ENCODE peak calls at places on chromosomes 3 and 15, in seven cellular contexts. M, K, T, L, A, S and Q are unnamed samples.

GRCh38 chr15:40283615-40284306 is 897 bp upstream of the ANKRD63 start:
- DNase-seq in M (no peak), K (no peak), T (no peak), L (no peak), A (no peak), S (no peak), Q (no peak)

GRCh38 chr3:78035020-78035660 is 995.2 kb downstream of the ROBO2 start:
- DNase-seq in M (no peak), K (no peak), T (no peak), L (no peak), A (no peak), S (no peak), Q (no peak)

GRCh38 chr3:49165771-49166751 is at the start of gene CCDC71:
- DNase-seq in M (peak; percentile 77), K (peak; percentile 72), T (peak; percentile 82), L (peak; percentile 29), A (peak; percentile 65), S (peak; percentile 71), Q (peak; percentile 49)

GRCh38 chr3:118968111-118968510 is 66.5 kb downstream of the IGSF11 start:
- DNase-seq in M (no peak), K (no peak), T (no peak), L (no peak), A (no peak), S (no peak), Q (no peak)

GRCh38 chr15:41603941-41604660 is 45.1 kb downstream of the TYRO3 start:
- DNase-seq in M (peak; percentile 62), K (peak; percentile 45), T (no peak), L (peak; percentile 33), A (peak; percentile 84), S (peak; percentile 74), Q (peak; percentile 75)

GRCh38 chr3:12483364-12483763 is 916 bp upstream of the TSEN2 start:
- DNase-seq in M (no peak), K (no peak), T (no peak), L (no peak), A (peak; percentile 10), S (peak; percentile 57), Q (no peak)

GRCh38 chr3:162435750-162436149 is 939.1 kb downstream of the OTOL1 start:
- DNase-seq in M (no peak), K (no peak), T (no peak), L (no peak), A (no peak), S (no peak), Q (no peak)

GRCh38 chr15:95857758-95858157 is 472.7 kb upstream of the NR2F2 start:
- DNase-seq in M (no peak), K (no peak), T (no peak), L (no peak), A (no peak), S (no peak), Q (no peak)

GRCh38 chr3:45689787-45690145 is 570 bp downstream of the SACM1L start:
- DNase-seq in M (peak; percentile 42), K (no peak), T (no peak), L (no peak), A (no peak), S (no peak), Q (no peak)

GRCh38 chr3:117622130-117622841 is 912.7 kb downstream of the TUSC7 start:
- DNase-seq in M (no peak), K (no peak), T (no peak), L (no peak), A (peak; percentile 90), S (peak; percentile 77), Q (peak; percentile 31)

GRCh38 chr3:49902511-49903345 is 945 bp downstream of the MST1R start:
- DNase-seq in M (no peak), K (no peak), T (peak; percentile 58), L (no peak), A (no peak), S (no peak), Q (no peak)

GRCh38 chr3:9400626-9401025 is 3.2 kb downstream of the SETD5 start:
- DNase-seq in M (no peak), K (no peak), T (no peak), L (no peak), A (no peak), S (no peak), Q (no peak)

GRCh38 chr15:83170474-83171165 is 37.0 kb downstream of the HDGFL3 start:
- DNase-seq in M (no peak), K (no peak), T (no peak), L (no peak), A (peak; percentile 53), S (no peak), Q (no peak)

GRCh38 chr3:53171827-53172505 is 11.0 kb downstream of the PRKCD start:
- DNase-seq in M (no peak), K (peak; percentile 92), T (no peak), L (no peak), A (no peak), S (no peak), Q (no peak)

GRCh38 chr3:43615133-43615532 is 6.7 kb downstream of the ANO10 start:
- DNase-seq in M (no peak), K (no peak), T (no peak), L (no peak), A (no peak), S (no peak), Q (no peak)

GRCh38 chr3:85254738-85255137 is 295.9 kb downstream of the CADM2 start:
- DNase-seq in M (no peak), K (no peak), T (no peak), L (no peak), A (no peak), S (no peak), Q (no peak)

GRCh38 chr3:194006102-194006501 is 129.8 kb upstream of the HES1 start:
- DNase-seq in M (no peak), K (no peak), T (no peak), L (no peak), A (no peak), S (no peak), Q (no peak)

GRCh38 chr3:47009225-47010049 is 30.0 kb downstream of the NBEAL2 start:
- DNase-seq in M (peak; percentile 70), K (no peak), T (peak; percentile 90), L (peak; percentile 31), A (peak; percentile 93), S (peak; percentile 90), Q (peak; percentile 83)

GRCh38 chr15:69055251-69055650 is 40.8 kb downstream of the NOX5 start:
- DNase-seq in M (no peak), K (no peak), T (no peak), L (no peak), A (no peak), S (no peak), Q (no peak)

GRCh38 chr3:10205461-10206165 is 40.9 kb downstream of the IRAK2 start:
- DNase-seq in M (no peak), K (no peak), T (peak; percentile 48), L (no peak), A (peak; percentile 95), S (peak; percentile 92), Q (peak; percentile 48)

GRCh38 chr3:117018622-117019021 is 309.0 kb downstream of the TUSC7 start:
- DNase-seq in M (no peak), K (no peak), T (no peak), L (no peak), A (no peak), S (no peak), Q (no peak)

GRCh38 chr15:65655457-65655856 is 33.7 kb downstream of the SLC24A1 start:
- DNase-seq in M (no peak), K (no peak), T (no peak), L (no peak), A (no peak), S (no peak), Q (no peak)

GRCh38 chr3:69271098-69271497 is 114.8 kb downstream of the FRMD4B start:
- DNase-seq in M (no peak), K (no peak), T (no peak), L (no peak), A (no peak), S (no peak), Q (no peak)

GRCh38 chr3:13016083-13016725 is 57.0 kb downstream of the IQSEC1 start:
- DNase-seq in M (peak; percentile 67), K (no peak), T (peak; percentile 86), L (no peak), A (no peak), S (no peak), Q (no peak)

GRCh38 chr15:69160141-69160975 is at the start of gene GLCE:
- DNase-seq in M (peak; percentile 94), K (peak; percentile 91), T (peak; percentile 97), L (peak; percentile 77), A (peak; percentile 97), S (peak; percentile 98), Q (peak; percentile 93)

GRCh38 chr3:12993623-12994356 is 79.4 kb downstream of the IQSEC1 start:
- DNase-seq in M (peak; percentile 27), K (no peak), T (no peak), L (no peak), A (peak; percentile 36), S (no peak), Q (no peak)

GRCh38 chr15:85504739-85505676 is 124.6 kb downstream of the AKAP13 start:
- DNase-seq in M (peak; percentile 51), K (peak; percentile 39), T (no peak), L (no peak), A (peak; percentile 64), S (peak; percentile 11), Q (no peak)

GRCh38 chr3:191094057-191094456 is 105.0 kb upstream of the OSTN start:
- DNase-seq in M (no peak), K (no peak), T (no peak), L (no peak), A (peak; percentile 77), S (no peak), Q (no peak)

GRCh38 chr3:172627057-172627809 is 83.6 kb downstream of the NCEH1 start:
- DNase-seq in M (no peak), K (peak; percentile 51), T (no peak), L (no peak), A (peak; percentile 16), S (no peak), Q (no peak)

GRCh38 chr3:11498646-11499045 is 145.1 kb downstream of the VGLL4 start:
- DNase-seq in M (no peak), K (no peak), T (peak; percentile 60), L (no peak), A (peak; percentile 77), S (peak; percentile 81), Q (no peak)

GRCh38 chr15:68984589-68984988 is 29.9 kb upstream of the NOX5 start:
- DNase-seq in M (no peak), K (no peak), T (no peak), L (no peak), A (no peak), S (no peak), Q (no peak)

GRCh38 chr15:85723960-85724945 is 70.5 kb downstream of the KLHL25 start:
- DNase-seq in M (no peak), K (no peak), T (no peak), L (no peak), A (no peak), S (no peak), Q (no peak)

GRCh38 chr3:20680990-20681628 is 495.1 kb upstream of the SGO1 start:
- DNase-seq in M (no peak), K (no peak), T (no peak), L (no peak), A (no peak), S (no peak), Q (no peak)

GRCh38 chr3:29764603-29765254 is 483.9 kb downstream of the RBMS3 start:
- DNase-seq in M (no peak), K (no peak), T (no peak), L (no peak), A (peak; percentile 85), S (peak; percentile 58), Q (peak; percentile 43)

GRCh38 chr3:8641472-8641871 is 3.1 kb downstream of the SSUH2 start:
- DNase-seq in M (no peak), K (no peak), T (no peak), L (no peak), A (no peak), S (no peak), Q (no peak)

GRCh38 chr3:148459931-148460513 is 237.7 kb upstream of the AGTR1 start:
- DNase-seq in M (no peak), K (no peak), T (no peak), L (no peak), A (peak; percentile 35), S (no peak), Q (no peak)

GRCh38 chr15:40151991-40152390 is 8.9 kb upstream of the BUB1B start:
- DNase-seq in M (no peak), K (no peak), T (no peak), L (no peak), A (no peak), S (no peak), Q (no peak)